ENCODE peak calls at places on chromosome 22, in four cellular contexts. Z is NCI-H1930; J is body of pancreas; V is activated naive CD8-positive, alpha-beta T cell treated with anti-CD3 and anti-CD28 coated beads for 36 hours. R is an unnamed sample.

GRCh38 chr22:20436309-20437252 is 1.0 kb downstream of the SCARF2 start:
- DNase-seq in J (no peak), V (no peak), Z (no peak), R (no peak)

GRCh38 chr22:50060441-50061140 is 2.5 kb upstream of the TTLL8 start:
- DNase-seq in V (no peak), Z (no peak), J (peak; percentile 73), R (no peak)

GRCh38 chr22:37979782-37980181 is 4.6 kb downstream of the SOX10 start:
- DNase-seq in Z (no peak), J (no peak), V (no peak), R (no peak)

GRCh38 chr22:36368359-36368983 is 19.3 kb downstream of the MYH9 start:
- DNase-seq in Z (no peak), V (no peak), J (no peak), R (no peak)

GRCh38 chr22:40114411-40114810 is 63.3 kb upstream of the TNRC6B start:
- DNase-seq in Z (no peak), J (no peak), V (no peak), R (no peak)

GRCh38 chr22:38203090-38203810 is 1.5 kb downstream of the MAFF start:
- DNase-seq in J (peak; percentile 82), Z (no peak), V (peak; percentile 37), R (no peak)

GRCh38 chr22:36171941-36172340 is 11.4 kb upstream of the APOL3 start:
- DNase-seq in J (no peak), V (no peak), Z (no peak), R (no peak)

GRCh38 chr22:24601217-24602104 is 1.5 kb upstream of the GGT1 start:
- DNase-seq in V (no peak), Z (no peak), J (peak; percentile 94), R (no peak)

GRCh38 chr22:17781319-17782031 is 7.2 kb upstream of the BID start:
- DNase-seq in Z (no peak), V (peak; percentile 80), J (no peak), R (peak; percentile 46)

GRCh38 chr22:46250783-46251125 is 661 bp upstream of the CDPF1 start:
- DNase-seq in J (no peak), V (peak; percentile 18), Z (no peak), R (no peak)

GRCh38 chr22:46297151-46297819 is 615 bp downstream of the GTSE1 start:
- DNase-seq in J (peak; percentile 35), V (peak; percentile 36), Z (no peak), R (no peak)

GRCh38 chr22:36385491-36386350 is 2.0 kb downstream of the MYH9 start:
- DNase-seq in Z (no peak), J (peak; percentile 95), V (peak; percentile 70), R (no peak)

GRCh38 chr22:26621663-26622062 is at the start of gene CRYBA4:
- DNase-seq in Z (no peak), J (no peak), V (no peak), R (no peak)

GRCh38 chr22:46617250-46618103 is 2.7 kb upstream of the GRAMD4 start:
- DNase-seq in V (no peak), J (no peak), Z (no peak), R (no peak)

GRCh38 chr22:32823024-32823730 is 21.7 kb downstream of the TIMP3 start:
- DNase-seq in V (no peak), Z (no peak), J (peak; percentile 51), R (no peak)

GRCh38 chr22:45204241-45204640 is 36.5 kb downstream of the KIAA0930 start:
- DNase-seq in Z (no peak), V (no peak), J (no peak), R (no peak)

GRCh38 chr22:36411589-36412258 is 24.0 kb upstream of the MYH9 start:
- DNase-seq in V (peak; percentile 52), Z (no peak), J (peak; percentile 77), R (no peak)

GRCh38 chr22:37169947-37170688 is 17.9 kb downstream of the C1QTNF6 start:
- DNase-seq in J (peak; percentile 7), Z (no peak), V (no peak), R (no peak)

GRCh38 chr22:49968313-49968830 is 7.8 kb downstream of the PIM3 start:
- DNase-seq in Z (no peak), J (peak; percentile 27), V (no peak), R (no peak)

GRCh38 chr22:35860837-35861236 is 143.2 kb downstream of the APOL5 start:
- DNase-seq in Z (no peak), V (no peak), J (no peak), R (no peak)

GRCh38 chr22:37657590-37658132 is 862 bp upstream of the PDXP start:
- DNase-seq in Z (no peak), J (no peak), V (no peak), R (no peak)

GRCh38 chr22:46636221-46637002 is 16.2 kb downstream of the GRAMD4 start:
- DNase-seq in J (no peak), V (no peak), Z (no peak), R (no peak)

GRCh38 chr22:37431811-37432707 is 4.8 kb upstream of the ELFN2 start:
- DNase-seq in J (no peak), V (peak; percentile 52), Z (no peak), R (no peak)

GRCh38 chr22:36977401-36977861 is 41.8 kb downstream of the TST start:
- DNase-seq in V (peak; percentile 84), Z (peak; percentile 61), J (peak; percentile 59), R (peak; percentile 77)

GRCh38 chr22:45320326-45320976 is 10.7 kb downstream of the FAM118A start:
- DNase-seq in J (no peak), Z (no peak), V (peak; percentile 7), R (no peak)

GRCh38 chr22:49632199-49633009 is 195.3 kb downstream of the BRD1 start:
- DNase-seq in J (peak; percentile 60), Z (no peak), V (peak; percentile 30), R (no peak)

GRCh38 chr22:36948273-36949055 is 35.0 kb downstream of the CSF2RB start:
- DNase-seq in J (no peak), Z (no peak), V (no peak), R (no peak)

GRCh38 chr22:40535189-40535512 is 101.4 kb downstream of the MRTFA start:
- DNase-seq in V (no peak), Z (no peak), J (no peak), R (no peak)

GRCh38 chr22:46124383-46125144 is 25.8 kb upstream of the PPARA start:
- DNase-seq in V (no peak), Z (no peak), J (no peak), R (no peak)

GRCh38 chr22:46777609-46777970 is 15.1 kb downstream of the TBC1D22A start:
- DNase-seq in V (peak; percentile 62), Z (no peak), J (no peak), R (no peak)

GRCh38 chr22:19060356-19061009 is 61.7 kb downstream of the DGCR2 start:
- DNase-seq in V (no peak), Z (no peak), J (peak; percentile 65), R (no peak)

GRCh38 chr22:50607366-50608020 is 6.9 kb downstream of the MAPK8IP2 start:
- DNase-seq in J (no peak), V (no peak), Z (no peak), R (no peak)

GRCh38 chr22:20226077-20226716 is 41.9 kb downstream of the RTN4R start:
- DNase-seq in J (no peak), V (no peak), Z (no peak), R (no peak)

GRCh38 chr22:46299101-46299500 is 2.4 kb downstream of the GTSE1 start:
- DNase-seq in J (no peak), V (no peak), Z (no peak), R (no peak)

R was measured in activated CD8-positive, alpha-beta memory T cell treated with anti-CD3 and anti-CD28 coated beads for 48 hours.